ENCODE peak calls at places on chromosomes 1 and 21, in six cellular contexts. N is IMR-90, P is mesendoderm, L is H9, W is neuronal stem cell, C is H1. O is an unnamed sample.

GRCh38 chr1:32091176-32091575 is 16.7 kb upstream of the KPNA6 start:
- DNase-seq in N (no peak), P (no peak), W (no peak), C (no peak), L (no peak), O (no peak)

GRCh38 chr21:32367158-32367557 is 25.7 kb downstream of the URB1 start:
- DNase-seq in P (no peak), C (no peak), L (no peak), N (no peak), W (no peak), O (no peak)

GRCh38 chr1:41041866-41042265 is 20.3 kb upstream of the SLFNL1 start:
- DNase-seq in L (no peak), P (no peak), C (no peak), N (peak; percentile 58), W (no peak), O (peak; percentile 49)

GRCh38 chr1:76463838-76464237 is 389.3 kb downstream of the ST6GALNAC3 start:
- DNase-seq in C (no peak), P (no peak), N (no peak), L (no peak), W (no peak), O (no peak)

GRCh38 chr1:185045793-185046441 is 559 bp downstream of the RNF2 start:
- DNase-seq in N (peak; percentile 31), L (peak; percentile 48), P (peak; percentile 80), C (no peak), W (peak; percentile 44), O (peak; percentile 60)

GRCh38 chr21:43965911-43966585 is 46.1 kb upstream of the TRAPPC10 start:
- DNase-seq in N (no peak), C (no peak), P (no peak), L (no peak), W (no peak), O (no peak)

GRCh38 chr1:198788561-198789064 is 149.8 kb downstream of the PTPRC start:
- DNase-seq in W (peak; percentile 55), L (peak; percentile 71), N (no peak), P (peak; percentile 89), C (no peak), O (peak; percentile 93)

GRCh38 chr1:222784371-222784770 is 30.5 kb upstream of the DISP1 start:
- DNase-seq in C (no peak), N (no peak), L (no peak), P (no peak), W (no peak), O (no peak)

GRCh38 chr1:29838738-29839320 is 602.5 kb downstream of the PTPRU start:
- DNase-seq in N (no peak), C (no peak), P (no peak), W (no peak), L (no peak), O (no peak)

GRCh38 chr1:66533804-66534745 is at the start of gene SGIP1:
- DNase-seq in C (no peak), W (peak; percentile 48), L (peak; percentile 90), P (peak; percentile 90), N (peak; percentile 88), O (peak; percentile 89)

GRCh38 chr1:246503341-246503740 is 3.7 kb downstream of the SMYD3 start:
- DNase-seq in L (no peak), W (no peak), N (peak; percentile 33), C (no peak), P (no peak), O (no peak)

GRCh38 chr1:232620356-232620841 is 9.5 kb downstream of the SIPA1L2 start:
- DNase-seq in W (no peak), P (peak; percentile 81), N (peak; percentile 71), L (peak; percentile 50), C (no peak), O (peak; percentile 85)

GRCh38 chr1:87329051-87329755 is 523 bp downstream of the LMO4 start:
- DNase-seq in L (peak; percentile 40), N (peak; percentile 33), P (peak; percentile 77), C (no peak), W (no peak), O (peak; percentile 56)

GRCh38 chr1:230366504-230366915 is 59.6 kb downstream of the PGBD5 start:
- DNase-seq in N (no peak), L (no peak), C (no peak), W (no peak), P (no peak), O (no peak)

GRCh38 chr1:161954050-161954449 is 69.6 kb downstream of the OLFML2B start:
- DNase-seq in P (no peak), W (no peak), C (no peak), N (no peak), L (no peak), O (no peak)

GRCh38 chr1:60745444-60745843 is 336.9 kb upstream of the NFIA start:
- DNase-seq in P (no peak), N (no peak), W (no peak), C (no peak), L (no peak), O (no peak)

GRCh38 chr1:184691719-184692324 is 62.8 kb downstream of the EDEM3 start:
- DNase-seq in W (peak; percentile 51), N (peak; percentile 68), L (no peak), C (no peak), P (peak; percentile 68), O (peak; percentile 75)

GRCh38 chr21:42672699-42673458 is 19.5 kb downstream of the PDE9A start:
- DNase-seq in N (peak; percentile 29), P (peak; percentile 47), W (peak; percentile 26), C (no peak), L (no peak), O (peak; percentile 96)

GRCh38 chr1:159469921-159470595 is 30.5 kb downstream of the OR10J1 start:
- DNase-seq in L (no peak), W (no peak), P (peak; percentile 24), C (no peak), N (no peak), O (no peak)

GRCh38 chr1:195097316-195097715 is 1510.9 kb downstream of the KCNT2 start:
- DNase-seq in C (no peak), P (no peak), L (no peak), W (no peak), N (no peak), O (no peak)

GRCh38 chr21:44478801-44479167 is 23.5 kb downstream of the LRRC3 start:
- DNase-seq in L (no peak), N (no peak), C (no peak), P (no peak), W (no peak), O (no peak)

GRCh38 chr1:117262976-117263375 is 52.2 kb upstream of the VTCN1 start:
- DNase-seq in P (no peak), L (no peak), C (no peak), W (no peak), N (no peak), O (no peak)

GRCh38 chr1:91864017-91864700 is 21.8 kb downstream of the TGFBR3 start:
- DNase-seq in L (no peak), C (no peak), N (peak; percentile 66), P (no peak), W (no peak), O (peak; percentile 28)

GRCh38 chr21:15682182-15682895 is 47.4 kb upstream of the USP25 start:
- DNase-seq in L (no peak), C (no peak), N (peak; percentile 76), P (no peak), W (no peak), O (peak; percentile 60)

GRCh38 chr1:163085041-163085903 is 16.1 kb downstream of the RGS4 start:
- DNase-seq in C (no peak), N (peak; percentile 66), P (no peak), L (no peak), W (no peak), O (peak; percentile 59)

GRCh38 chr21:42056996-42057689 is 14.0 kb upstream of the UMODL1 start:
- DNase-seq in N (peak; percentile 93), P (no peak), C (no peak), L (no peak), W (no peak), O (peak; percentile 98)

GRCh38 chr1:67031121-67031520 is 22.8 kb downstream of the SLC35D1 start:
- DNase-seq in C (no peak), N (no peak), W (no peak), L (no peak), P (no peak), O (no peak)

DNA sequence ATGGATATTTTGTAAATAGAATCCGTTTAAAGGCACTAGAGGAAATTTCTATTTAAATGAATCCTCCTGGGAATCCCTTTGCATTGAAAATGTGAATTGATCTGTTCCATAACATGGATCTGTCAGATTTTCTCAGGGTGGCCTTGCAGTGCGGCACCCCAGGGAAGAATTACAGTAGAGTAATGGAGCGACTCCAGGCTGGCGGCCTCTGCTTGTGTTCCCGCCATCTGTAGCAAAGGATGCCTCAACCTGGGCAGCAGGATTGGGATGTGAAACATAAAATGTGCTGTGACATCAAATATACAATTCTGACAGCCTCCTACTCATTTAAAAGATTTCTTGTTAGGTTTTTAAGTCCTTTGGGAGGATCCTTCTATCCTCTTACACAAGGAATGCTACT is 115.9 kb downstream of the RHOU start:
- DNase-seq in C (no peak), L (peak; percentile 10), N (no peak), P (no peak), W (no peak), O (no peak)
- H2BK5ac ChIP-seq in C (no peak overlapping the region), L (no peak overlapping the region), N (no peak overlapping the region), P (no peak overlapping the region), W (no peak overlapping the region), O (no peak overlapping the region)

GRCh38 chr1:19007491-19008441 is 51.3 kb upstream of the IFFO2 start:
- DNase-seq in N (no peak), C (no peak), L (no peak), P (peak; percentile 39), W (no peak), O (no peak)
- H3K4ac ChIP-seq in N (peak overlapping the region; percentile 64), C (peak overlapping the region; percentile 45), L (no peak overlapping the region), P (peak overlapping the region; percentile 10), W (no peak overlapping the region), O (no peak overlapping the region)

GRCh38 chr21:29293495-29293894 is 5.2 kb upstream of the BACH1 start:
- DNase-seq in C (no peak), W (no peak), N (no peak), L (no peak), P (no peak), O (no peak)
- H2BK15ac ChIP-seq in C (no peak overlapping the region), W (no peak overlapping the region), N (no peak overlapping the region), L (no peak overlapping the region), P (no peak overlapping the region), O (no peak overlapping the region)

GRCh38 chr1:156376958-156377919 is 8.2 kb downstream of the RHBG start:
- DNase-seq in C (no peak), P (no peak), L (no peak), N (no peak), W (no peak), O (no peak)

GRCh38 chr1:156379420-156380165 is 10.6 kb downstream of the RHBG start:
- DNase-seq in P (peak; percentile 91), C (no peak), N (peak; percentile 5), W (no peak), L (no peak), O (peak; percentile 33)

GRCh38 chr1:156382561-156382960 is 13.6 kb downstream of the RHBG start:
- DNase-seq in W (no peak), N (no peak), L (no peak), P (no peak), C (no peak), O (no peak)

GRCh38 chr1:156376146-156376545 is 7.1 kb downstream of the RHBG start:
- DNase-seq in W (no peak), N (peak; percentile 32), L (no peak), P (peak; percentile 79), C (no peak), O (no peak)

DNA sequence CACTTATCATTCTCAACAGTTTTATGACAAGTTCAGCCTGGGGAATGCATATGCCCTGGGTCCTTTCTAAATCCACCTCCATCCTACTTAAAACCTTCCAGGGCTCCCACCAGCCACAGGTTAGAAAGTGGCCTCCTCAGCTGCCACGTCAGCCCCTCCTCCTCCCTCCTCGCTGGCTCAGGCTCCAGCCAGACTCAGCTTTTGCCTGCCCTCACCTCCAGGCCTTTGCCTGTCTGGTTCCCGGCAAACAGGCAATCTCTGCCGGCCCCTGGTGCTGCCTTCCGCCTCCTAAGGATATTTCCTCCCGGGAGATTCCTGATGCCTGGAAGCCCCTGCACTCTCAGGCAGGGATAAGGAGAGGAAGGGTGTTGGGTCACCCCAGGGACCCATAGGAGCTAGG is 9.5 kb downstream of the RHBG start:
- DNase-seq in L (no peak), W (no peak), N (no peak), C (no peak), P (no peak), O (no peak)
- H2BK5ac ChIP-seq in L (no peak overlapping the region), W (no peak overlapping the region), N (no peak overlapping the region), C (no peak overlapping the region), P (no peak overlapping the region), O (no peak overlapping the region)

O was measured in mesenchymal stem cell.